ENCODE peak calls at places on chromosomes 6 and 20, in seven cellular contexts. G, K, B, A, S, C and J are unnamed samples.

GRCh38 chr6:16496210-16496609 is 257.8 kb downstream of the GMPR start:
- DNase-seq in B (no peak), C (no peak), S (no peak), K (no peak), A (no peak), G (no peak), J (no peak)

GRCh38 chr20:1880529-1881239 is 14.5 kb upstream of the SIRPA start:
- DNase-seq in C (no peak), A (no peak), S (no peak), B (no peak), K (no peak), G (no peak), J (no peak)

GRCh38 chr6:78810698-78811097 is 56.7 kb upstream of the IRAK1BP1 start:
- DNase-seq in B (peak; percentile 100), K (no peak), G (peak; percentile 56), A (no peak), C (no peak), S (no peak), J (no peak)

GRCh38 chr6:109429496-109429895 is 10.9 kb downstream of the PPIL6 start:
- DNase-seq in B (no peak), K (no peak), G (no peak), S (no peak), A (no peak), C (no peak), J (no peak)

GRCh38 chr20:370977-371754 is 9.4 kb upstream of the TRIB3 start:
- DNase-seq in B (no peak), S (no peak), A (no peak), C (no peak), K (no peak), G (no peak), J (no peak)

GRCh38 chr20:23049933-23050838 is 714 bp upstream of the THBD start:
- DNase-seq in S (no peak), B (no peak), G (no peak), C (no peak), K (peak; percentile 58), A (no peak), J (no peak)

GRCh38 chr6:5337573-5337972 is 76.3 kb downstream of the FARS2 start:
- DNase-seq in B (no peak), A (no peak), K (no peak), C (no peak), G (peak; percentile 81), S (no peak), J (no peak)

GRCh38 chr20:48737463-48738093 is 90.2 kb downstream of the PREX1 start:
- DNase-seq in A (no peak), S (no peak), C (no peak), K (no peak), B (no peak), G (no peak), J (no peak)

GRCh38 chr6:20952605-20953004 is 418.3 kb downstream of the CDKAL1 start:
- DNase-seq in B (peak; percentile 41), K (no peak), C (no peak), G (peak; percentile 72), S (no peak), A (no peak), J (peak; percentile 56)

GRCh38 chr6:43972915-43973304 is 154.3 kb downstream of the MRPL14 start:
- DNase-seq in C (no peak), A (no peak), S (no peak), B (no peak), K (no peak), G (peak; percentile 93), J (no peak)

GRCh38 chr20:51463998-51464397 is 78.5 kb downstream of the NFATC2 start:
- DNase-seq in A (no peak), K (no peak), B (no peak), C (no peak), S (no peak), G (no peak), J (no peak)

GRCh38 chr6:14381225-14381887 is 263.8 kb downstream of the CD83 start:
- DNase-seq in B (no peak), K (no peak), G (no peak), C (peak; percentile 42), S (no peak), A (no peak), J (no peak)

GRCh38 chr6:49003348-49003747 is 459.7 kb downstream of the MMUT start:
- DNase-seq in K (no peak), C (no peak), S (no peak), G (no peak), A (no peak), B (no peak), J (no peak)

GRCh38 chr6:11938285-11938890 is 73.7 kb upstream of the HIVEP1 start:
- DNase-seq in S (no peak), B (no peak), A (no peak), C (no peak), G (no peak), K (no peak), J (no peak)

GRCh38 chr20:47777220-47777619 is 8.1 kb downstream of the SULF2 start:
- DNase-seq in C (no peak), S (no peak), A (no peak), G (no peak), K (no peak), B (no peak), J (no peak)

GRCh38 chr6:128495536-128496333 is 24.7 kb downstream of the PTPRK start:
- DNase-seq in G (no peak), C (no peak), K (no peak), B (no peak), S (no peak), A (no peak), J (no peak)

GRCh38 chr6:12112540-12113189 is 100.6 kb downstream of the HIVEP1 start:
- DNase-seq in S (no peak), A (no peak), G (no peak), B (no peak), K (no peak), C (no peak), J (no peak)

GRCh38 chr20:23212482-23212881 is 126.4 kb upstream of the CD93 start:
- DNase-seq in A (no peak), K (no peak), C (no peak), B (no peak), G (no peak), S (no peak), J (no peak)

GRCh38 chr6:134077301-134077700 is 24.9 kb upstream of the SLC2A12 start:
- DNase-seq in K (no peak), B (no peak), A (no peak), S (no peak), G (no peak), C (no peak), J (no peak)

GRCh38 chr20:59560588-59561227 is 43.6 kb upstream of the PHACTR3 start:
- DNase-seq in K (peak; percentile 36), B (no peak), C (no peak), S (no peak), G (peak; percentile 52), A (peak; percentile 36), J (no peak)

GRCh38 chr20:50510706-50511401 is 671 bp downstream of the PTPN1 start:
- DNase-seq in B (no peak), A (no peak), C (no peak), S (no peak), K (no peak), G (no peak), J (no peak)

GRCh38 chr20:62025832-62026563 is 39.7 kb downstream of the TAF4 start:
- DNase-seq in K (no peak), A (no peak), S (no peak), G (peak; percentile 76), C (no peak), B (no peak), J (no peak)

GRCh38 chr6:56803594-56803993 is 151.3 kb upstream of the BEND6 start:
- DNase-seq in C (no peak), S (no peak), K (no peak), G (peak; percentile 83), A (no peak), B (no peak), J (no peak)